ENCODE peak calls at places on chromosomes 7 and 10, in seven cellular contexts. Y is SK-MEL-5; K is stimulated activated CD8-positive, alpha-beta memory T cell treated with anti-CD3 and anti-CD28 coated beads, Interleukin-4, amount 100 ng/mL, for 4 hours; F is T-cell; I is tibial nerve; M is adipocyte; T is effector CD4-positive, alpha-beta T cell. H is an unnamed sample.

GRCh38 chr7:30074422-30075030 is 46.3 kb downstream of the PLEKHA8 start:
- DNase-seq in I (no peak), F (no peak), M (peak), Y (peak), K (no peak), T (no peak), H (no peak)

GRCh38 chr7:117096297-117096696 is 143.0 kb downstream of the ST7 start:
- DNase-seq in Y (no peak), F (no peak), M (no peak), K (no peak), T (no peak), I (no peak), H (no peak)

GRCh38 chr7:83599131-83599530 is 49.8 kb downstream of the SEMA3E start:
- DNase-seq in T (no peak), Y (peak), M (peak), K (no peak), F (no peak), I (no peak), H (no peak)

GRCh38 chr7:28661826-28662225 is 249.5 kb downstream of the CREB5 start:
- DNase-seq in T (no peak), K (no peak), M (no peak), Y (no peak), I (no peak), F (no peak), H (no peak)

GRCh38 chr7:38007096-38007495 is 86.7 kb downstream of the EPDR1 start:
- DNase-seq in Y (no peak), K (no peak), F (no peak), T (no peak), M (no peak), I (no peak), H (no peak)

GRCh38 chr10:109894516-109894915 is 28.8 kb downstream of the XPNPEP1 start:
- DNase-seq in I (peak), Y (no peak), M (peak), T (no peak), F (no peak), K (no peak), H (peak)

GRCh38 chr7:78435355-78435754 is 636.8 kb downstream of the PHTF2 start:
- DNase-seq in M (peak), F (no peak), T (no peak), I (no peak), K (no peak), Y (no peak), H (no peak)

GRCh38 chr10:3043512-3044368 is 23.6 kb upstream of the PFKP start:
- DNase-seq in F (peak), T (no peak), Y (peak), I (peak), M (peak), K (no peak), H (no peak)

GRCh38 chr10:27482984-27483956 is 20.8 kb upstream of the RAB18 start:
- DNase-seq in I (no peak), Y (no peak), M (peak), T (no peak), F (no peak), K (no peak), H (no peak)

GRCh38 chr10:114709966-114710365 is 51.9 kb upstream of the ABLIM1 start:
- DNase-seq in K (no peak), I (no peak), F (no peak), Y (no peak), T (no peak), M (no peak), H (no peak)

GRCh38 chr7:158631574-158632195 is 44.1 kb upstream of the PTPRN2 start:
- DNase-seq in T (no peak), K (no peak), F (no peak), I (no peak), Y (no peak), M (no peak), H (no peak)

GRCh38 chr10:70743430-70743788 is 41.8 kb downstream of the TBATA start:
- DNase-seq in I (no peak), K (no peak), Y (no peak), F (no peak), T (no peak), M (no peak), H (no peak)

GRCh38 chr7:50531401-50531906 is 33.8 kb downstream of the DDC start:
- DNase-seq in I (no peak), K (no peak), Y (no peak), F (no peak), M (no peak), T (no peak), H (peak)

GRCh38 chr7:90613088-90613498 is 17.0 kb downstream of the CDK14 start:
- DNase-seq in M (no peak), T (no peak), I (no peak), F (no peak), Y (no peak), K (no peak), H (no peak)

GRCh38 chr10:62278461-62278910 is 9.8 kb upstream of the RTKN2 start:
- DNase-seq in I (no peak), F (no peak), T (no peak), K (no peak), Y (no peak), M (peak), H (no peak)

GRCh38 chr10:13450078-13450477 is 78.7 kb downstream of the BEND7 start:
- DNase-seq in K (no peak), I (no peak), Y (no peak), T (no peak), M (peak), F (no peak), H (no peak)

H was measured in RWPE2.